ENCODE peak calls at places on chromosomes 12 and 14, in six cellular contexts. One of them, this sample, is unnamed.

GRCh38 chr12:32140867-32141266 is 34.2 kb downstream of the BICD1 start:
- DNase-seq in NAMALWA: no peak
- DNase-seq in activated T-cell treated with anti-CD3 and anti-CD28 coated beads for 48 hours: no peak
- DNase-seq in progenitor cell of endocrine pancreas: no peak
- DNase-seq in head of caudate nucleus: no peak
- DNase-seq in erythroblast: no peak
- DNase-seq in this sample: no peak

GRCh38 chr12:65902504-65902903 is 78.2 kb downstream of the HMGA2 start:
- DNase-seq in NAMALWA: peak
- DNase-seq in activated T-cell treated with anti-CD3 and anti-CD28 coated beads for 48 hours: no peak
- DNase-seq in progenitor cell of endocrine pancreas: no peak
- DNase-seq in head of caudate nucleus: no peak
- DNase-seq in erythroblast: no peak
- DNase-seq in this sample: no peak

GRCh38 chr12:30506411-30506810 is 189.3 kb downstream of the IPO8 start:
- DNase-seq in NAMALWA: no peak
- DNase-seq in activated T-cell treated with anti-CD3 and anti-CD28 coated beads for 48 hours: no peak
- DNase-seq in progenitor cell of endocrine pancreas: no peak
- DNase-seq in head of caudate nucleus: no peak
- DNase-seq in erythroblast: no peak
- DNase-seq in this sample: no peak

GRCh38 chr12:15772405-15773018 is 16.7 kb downstream of the EPS8 start:
- DNase-seq in NAMALWA: peak
- DNase-seq in activated T-cell treated with anti-CD3 and anti-CD28 coated beads for 48 hours: no peak
- DNase-seq in progenitor cell of endocrine pancreas: no peak
- DNase-seq in head of caudate nucleus: no peak
- DNase-seq in erythroblast: peak
- DNase-seq in this sample: no peak

GRCh38 chr14:57530571-57530970 is 36.9 kb upstream of the CCDC198 start:
- DNase-seq in NAMALWA: no peak
- DNase-seq in activated T-cell treated with anti-CD3 and anti-CD28 coated beads for 48 hours: no peak
- DNase-seq in progenitor cell of endocrine pancreas: no peak
- DNase-seq in head of caudate nucleus: no peak
- DNase-seq in erythroblast: no peak
- DNase-seq in this sample: no peak

GRCh38 chr12:120686151-120686689 is 729 bp upstream of the MLEC start:
- DNase-seq in NAMALWA: peak
- DNase-seq in activated T-cell treated with anti-CD3 and anti-CD28 coated beads for 48 hours: peak
- DNase-seq in progenitor cell of endocrine pancreas: peak
- DNase-seq in head of caudate nucleus: peak
- DNase-seq in erythroblast: peak
- DNase-seq in this sample: peak

GRCh38 chr12:124286414-124286813 is 8.5 kb upstream of the RFLNA start:
- DNase-seq in NAMALWA: no peak
- DNase-seq in activated T-cell treated with anti-CD3 and anti-CD28 coated beads for 48 hours: no peak
- DNase-seq in progenitor cell of endocrine pancreas: no peak
- DNase-seq in head of caudate nucleus: no peak
- DNase-seq in erythroblast: no peak
- DNase-seq in this sample: no peak

GRCh38 chr12:52494518-52494917 is 1.5 kb upstream of the KRT6A start:
- DNase-seq in NAMALWA: no peak
- DNase-seq in activated T-cell treated with anti-CD3 and anti-CD28 coated beads for 48 hours: no peak
- DNase-seq in progenitor cell of endocrine pancreas: no peak
- DNase-seq in head of caudate nucleus: no peak
- DNase-seq in erythroblast: no peak
- DNase-seq in this sample: no peak

GRCh38 chr12:14846878-14847580 is 3.7 kb upstream of the ART4 start:
- DNase-seq in NAMALWA: no peak
- DNase-seq in activated T-cell treated with anti-CD3 and anti-CD28 coated beads for 48 hours: no peak
- DNase-seq in progenitor cell of endocrine pancreas: no peak
- DNase-seq in head of caudate nucleus: no peak
- DNase-seq in erythroblast: no peak
- DNase-seq in this sample: no peak

This sample was measured in ELF-1.